ENCODE peak calls at places on chromosomes 13 and 19, in nine cellular contexts. One of them, this sample, is unnamed.

GRCh38 chr19:37304884-37305255 is 66.0 kb upstream of the ZNF527 start:
- DNase-seq in thoracic aorta: no peak
- DNase-seq in uterus: no peak
- DNase-seq in OCI-LY7: no peak
- DNase-seq in mammary epithelial cell: no peak
- DNase-seq in AG09309: no peak
- DNase-seq in cardiac muscle cell: no peak
- DNase-seq in neural crest cell: no peak
- DNase-seq in ascending aorta: no peak
- DNase-seq in this sample: no peak

GRCh38 chr19:20039203-20039723 is at the start of gene ZNF682:
- DNase-seq in uterus: peak
- DNase-seq in AG09309: peak
- DNase-seq in ascending aorta: peak
- DNase-seq in neural crest cell: peak
- DNase-seq in mammary epithelial cell: peak
- DNase-seq in cardiac muscle cell: peak
- DNase-seq in thoracic aorta: peak
- DNase-seq in OCI-LY7: peak
- DNase-seq in this sample: peak

GRCh38 chr19:10687518-10688288 is 13.5 kb upstream of the QTRT1 start:
- DNase-seq in uterus: no peak
- DNase-seq in mammary epithelial cell: no peak
- DNase-seq in cardiac muscle cell: no peak
- DNase-seq in ascending aorta: no peak
- DNase-seq in AG09309: no peak
- DNase-seq in OCI-LY7: no peak
- DNase-seq in neural crest cell: no peak
- DNase-seq in thoracic aorta: no peak
- DNase-seq in this sample: no peak

GRCh38 chr19:42284641-42285341 is 15.7 kb downstream of the CIC start:
- DNase-seq in mammary epithelial cell: no peak
- DNase-seq in neural crest cell: no peak
- DNase-seq in uterus: peak
- DNase-seq in thoracic aorta: no peak
- DNase-seq in OCI-LY7: peak
- DNase-seq in cardiac muscle cell: peak
- DNase-seq in AG09309: no peak
- DNase-seq in ascending aorta: peak
- DNase-seq in this sample: peak

GRCh38 chr13:71714802-71715375 is 152.1 kb downstream of the DACH1 start:
- DNase-seq in uterus: no peak
- DNase-seq in mammary epithelial cell: no peak
- DNase-seq in thoracic aorta: no peak
- DNase-seq in neural crest cell: no peak
- DNase-seq in OCI-LY7: no peak
- DNase-seq in cardiac muscle cell: no peak
- DNase-seq in AG09309: no peak
- DNase-seq in ascending aorta: no peak
- DNase-seq in this sample: no peak

GRCh38 chr13:109058071-109058470 is 428.7 kb downstream of the MYO16 start:
- DNase-seq in mammary epithelial cell: no peak
- DNase-seq in neural crest cell: no peak
- DNase-seq in thoracic aorta: no peak
- DNase-seq in ascending aorta: no peak
- DNase-seq in OCI-LY7: no peak
- DNase-seq in cardiac muscle cell: no peak
- DNase-seq in AG09309: no peak
- DNase-seq in uterus: no peak
- DNase-seq in this sample: no peak

GRCh38 chr19:47618771-47619170 is 9.8 kb downstream of the BICRA start:
- DNase-seq in OCI-LY7: no peak
- DNase-seq in uterus: peak
- DNase-seq in AG09309: no peak
- DNase-seq in ascending aorta: no peak
- DNase-seq in mammary epithelial cell: no peak
- DNase-seq in thoracic aorta: no peak
- DNase-seq in cardiac muscle cell: no peak
- DNase-seq in neural crest cell: no peak
- DNase-seq in this sample: no peak

GRCh38 chr19:46383171-46383815 is 30.1 kb downstream of the CCDC8 start:
- DNase-seq in OCI-LY7: no peak
- DNase-seq in ascending aorta: peak
- DNase-seq in thoracic aorta: no peak
- DNase-seq in cardiac muscle cell: no peak
- DNase-seq in mammary epithelial cell: no peak
- DNase-seq in uterus: no peak
- DNase-seq in AG09309: no peak
- DNase-seq in neural crest cell: no peak
- DNase-seq in this sample: no peak

GRCh38 chr19:19866599-19867248 is 1.0 kb downstream of the ZNF253 start:
- DNase-seq in ascending aorta: no peak
- DNase-seq in mammary epithelial cell: peak
- DNase-seq in neural crest cell: peak
- DNase-seq in cardiac muscle cell: peak
- DNase-seq in AG09309: no peak
- DNase-seq in thoracic aorta: no peak
- DNase-seq in uterus: no peak
- DNase-seq in OCI-LY7: peak
- DNase-seq in this sample: peak

GRCh38 chr13:51805313-51805712 is 1.4 kb upstream of the DHRS12 start:
- DNase-seq in mammary epithelial cell: no peak
- DNase-seq in uterus: no peak
- DNase-seq in AG09309: no peak
- DNase-seq in neural crest cell: no peak
- DNase-seq in OCI-LY7: no peak
- DNase-seq in ascending aorta: no peak
- DNase-seq in cardiac muscle cell: no peak
- DNase-seq in thoracic aorta: no peak
- DNase-seq in this sample: no peak

GRCh38 chr19:7669641-7670040 is 792 bp downstream of the RETN start:
- DNase-seq in AG09309: no peak
- DNase-seq in neural crest cell: no peak
- DNase-seq in uterus: no peak
- DNase-seq in OCI-LY7: no peak
- DNase-seq in ascending aorta: no peak
- DNase-seq in mammary epithelial cell: no peak
- DNase-seq in cardiac muscle cell: no peak
- DNase-seq in thoracic aorta: no peak
- DNase-seq in this sample: no peak

GRCh38 chr13:33138441-33138840 is 122.2 kb downstream of the KL start:
- DNase-seq in OCI-LY7: no peak
- DNase-seq in neural crest cell: no peak
- DNase-seq in cardiac muscle cell: no peak
- DNase-seq in ascending aorta: peak
- DNase-seq in mammary epithelial cell: no peak
- DNase-seq in uterus: no peak
- DNase-seq in thoracic aorta: no peak
- DNase-seq in AG09309: no peak
- DNase-seq in this sample: no peak

GRCh38 chr13:20378721-20379120 is 146.6 kb upstream of the GJB6 start:
- DNase-seq in AG09309: no peak
- DNase-seq in ascending aorta: no peak
- DNase-seq in thoracic aorta: no peak
- DNase-seq in neural crest cell: no peak
- DNase-seq in uterus: no peak
- DNase-seq in cardiac muscle cell: no peak
- DNase-seq in OCI-LY7: no peak
- DNase-seq in mammary epithelial cell: no peak
- DNase-seq in this sample: no peak

GRCh38 chr13:92074658-92075057 is 676.2 kb downstream of the GPC5 start:
- DNase-seq in uterus: no peak
- DNase-seq in AG09309: no peak
- DNase-seq in thoracic aorta: no peak
- DNase-seq in mammary epithelial cell: no peak
- DNase-seq in ascending aorta: no peak
- DNase-seq in neural crest cell: no peak
- DNase-seq in cardiac muscle cell: peak
- DNase-seq in OCI-LY7: peak
- DNase-seq in this sample: no peak
- TF ChIP-seq CTCF in uterus: no peak
- TF ChIP-seq CTCF in AG09309: no peak
- TF ChIP-seq CTCF in thoracic aorta: no peak
- TF ChIP-seq CTCF in mammary epithelial cell: peak
- TF ChIP-seq CTCF in ascending aorta: no peak
- TF ChIP-seq CTCF in neural crest cell: peak
- TF ChIP-seq CTCF in cardiac muscle cell: peak
- TF ChIP-seq CTCF in OCI-LY7: no peak
- TF ChIP-seq CTCF in this sample: no peak

GRCh38 chr13:96346846-96347367 is 257.0 kb downstream of the HS6ST3 start:
- DNase-seq in OCI-LY7: no peak
- DNase-seq in thoracic aorta: no peak
- DNase-seq in ascending aorta: no peak
- DNase-seq in neural crest cell: no peak
- DNase-seq in cardiac muscle cell: no peak
- DNase-seq in AG09309: no peak
- DNase-seq in mammary epithelial cell: no peak
- DNase-seq in uterus: no peak
- DNase-seq in this sample: no peak
- TF ChIP-seq CTCF in OCI-LY7: no peak
- TF ChIP-seq CTCF in thoracic aorta: no peak
- TF ChIP-seq CTCF in ascending aorta: no peak
- TF ChIP-seq CTCF in neural crest cell: no peak
- TF ChIP-seq CTCF in cardiac muscle cell: no peak
- TF ChIP-seq CTCF in AG09309: no peak
- TF ChIP-seq CTCF in mammary epithelial cell: no peak
- TF ChIP-seq CTCF in uterus: no peak
- TF ChIP-seq CTCF in this sample: no peak

DNA sequence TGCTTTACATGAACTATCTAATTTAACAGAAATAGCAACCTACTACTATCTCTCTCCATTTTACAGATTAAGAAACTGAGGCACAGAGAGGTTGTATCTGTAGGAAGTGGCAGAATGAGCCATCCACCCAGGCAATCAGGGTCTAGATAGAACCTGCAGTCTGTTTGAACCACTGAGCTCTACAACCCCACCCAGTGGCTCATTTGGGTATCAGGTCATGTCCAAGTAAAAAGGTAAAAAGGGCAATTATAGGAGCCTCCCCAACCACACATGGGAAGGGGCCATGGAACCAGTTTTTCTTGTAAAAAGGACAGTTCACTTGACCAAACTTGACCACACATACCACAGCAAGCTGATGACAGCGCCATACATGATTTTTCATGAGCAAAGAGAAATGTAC is 92.9 kb upstream of the SGCG start:
- DNase-seq in neural crest cell: peak
- DNase-seq in cardiac muscle cell: peak
- DNase-seq in uterus: no peak
- DNase-seq in ascending aorta: no peak
- DNase-seq in OCI-LY7: peak
- DNase-seq in mammary epithelial cell: no peak
- DNase-seq in AG09309: no peak
- DNase-seq in thoracic aorta: no peak
- DNase-seq in this sample: peak
- TF ChIP-seq CTCF in neural crest cell: peak
- TF ChIP-seq CTCF in cardiac muscle cell: peak
- TF ChIP-seq CTCF in uterus: no peak
- TF ChIP-seq CTCF in ascending aorta: no peak
- TF ChIP-seq CTCF in OCI-LY7: peak
- TF ChIP-seq CTCF in mammary epithelial cell: peak
- TF ChIP-seq CTCF in AG09309: peak
- TF ChIP-seq CTCF in thoracic aorta: no peak
- TF ChIP-seq CTCF in this sample: peak

DNA sequence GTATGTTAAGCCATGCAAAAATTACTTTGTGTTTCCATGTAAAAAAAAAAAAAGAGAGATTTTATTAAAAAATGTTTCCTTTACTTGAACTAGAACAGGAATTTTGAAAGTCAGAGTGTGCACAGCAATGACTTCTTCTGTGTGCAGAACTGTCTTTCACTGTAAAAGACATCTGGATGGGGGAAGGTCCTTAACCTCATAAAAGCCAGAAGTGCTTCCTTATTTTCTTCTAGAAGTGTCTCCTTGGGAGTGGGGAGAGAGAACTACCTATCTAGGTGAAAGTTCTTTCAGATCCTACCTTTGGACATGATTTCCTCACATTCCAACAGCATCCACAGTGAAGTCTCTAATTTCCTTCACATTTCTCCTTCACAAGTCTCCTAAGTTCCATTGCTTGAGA is 360.3 kb downstream of the FGF14 start:
- DNase-seq in uterus: no peak
- DNase-seq in AG09309: no peak
- DNase-seq in OCI-LY7: no peak
- DNase-seq in cardiac muscle cell: no peak
- DNase-seq in ascending aorta: no peak
- DNase-seq in thoracic aorta: no peak
- DNase-seq in neural crest cell: no peak
- DNase-seq in mammary epithelial cell: no peak
- DNase-seq in this sample: no peak
- TF ChIP-seq CTCF in uterus: no peak
- TF ChIP-seq CTCF in AG09309: no peak
- TF ChIP-seq CTCF in OCI-LY7: no peak
- TF ChIP-seq CTCF in cardiac muscle cell: no peak
- TF ChIP-seq CTCF in ascending aorta: no peak
- TF ChIP-seq CTCF in thoracic aorta: no peak
- TF ChIP-seq CTCF in neural crest cell: no peak
- TF ChIP-seq CTCF in mammary epithelial cell: no peak
- TF ChIP-seq CTCF in this sample: no peak

DNA sequence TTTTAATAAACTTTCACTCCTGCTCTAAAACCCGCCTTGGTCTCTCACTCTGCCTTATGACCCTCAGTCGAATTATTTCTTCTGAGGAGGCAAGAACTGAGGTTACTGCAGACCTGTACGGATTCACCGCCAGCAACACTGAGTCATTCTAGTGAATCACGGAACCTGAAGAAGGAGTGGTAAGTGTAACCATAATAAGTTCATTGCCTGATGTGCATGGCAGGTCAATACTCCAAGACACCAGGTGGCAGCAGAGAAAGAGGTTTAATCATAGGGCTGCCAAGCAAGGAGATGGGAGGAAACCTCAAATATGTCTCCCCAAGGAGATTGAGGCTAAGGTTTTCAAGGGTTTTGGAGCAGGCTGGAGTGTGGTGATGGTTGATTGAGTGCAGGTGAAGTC is 204.3 kb upstream of the IPO5 start:
- DNase-seq in mammary epithelial cell: peak
- DNase-seq in thoracic aorta: no peak
- DNase-seq in AG09309: no peak
- DNase-seq in ascending aorta: no peak
- DNase-seq in OCI-LY7: no peak
- DNase-seq in neural crest cell: no peak
- DNase-seq in uterus: no peak
- DNase-seq in cardiac muscle cell: no peak
- DNase-seq in this sample: peak
- TF ChIP-seq CTCF in mammary epithelial cell: peak
- TF ChIP-seq CTCF in thoracic aorta: no peak
- TF ChIP-seq CTCF in AG09309: no peak
- TF ChIP-seq CTCF in ascending aorta: no peak
- TF ChIP-seq CTCF in OCI-LY7: peak
- TF ChIP-seq CTCF in neural crest cell: no peak
- TF ChIP-seq CTCF in uterus: no peak
- TF ChIP-seq CTCF in cardiac muscle cell: peak
- TF ChIP-seq CTCF in this sample: no peak

GRCh38 chr19:23382955-23383354 is 12.3 kb downstream of the ZNF91 start:
- DNase-seq in OCI-LY7: no peak
- DNase-seq in uterus: no peak
- DNase-seq in AG09309: no peak
- DNase-seq in cardiac muscle cell: no peak
- DNase-seq in neural crest cell: no peak
- DNase-seq in mammary epithelial cell: no peak
- DNase-seq in thoracic aorta: no peak
- DNase-seq in ascending aorta: no peak
- DNase-seq in this sample: no peak
- TF ChIP-seq CTCF in OCI-LY7: no peak
- TF ChIP-seq CTCF in uterus: no peak
- TF ChIP-seq CTCF in AG09309: no peak
- TF ChIP-seq CTCF in cardiac muscle cell: no peak
- TF ChIP-seq CTCF in neural crest cell: no peak
- TF ChIP-seq CTCF in mammary epithelial cell: no peak
- TF ChIP-seq CTCF in thoracic aorta: no peak
- TF ChIP-seq CTCF in ascending aorta: no peak
- TF ChIP-seq CTCF in this sample: no peak

This sample was measured in activated CD8-positive, alpha-beta T cell treated with anti-CD3 and anti-CD28 coated beads for 36 hours.